ENCODE peak calls at places on chromosomes 11 and 22, in seven cellular contexts. W is tibial nerve, P is sigmoid colon, I is ovary, C is A549, N is upper lobe of left lung, M is K562. T is an unnamed sample.

GRCh38 chr11:118622376-118623290 is 15.2 kb downstream of the PHLDB1 start:
- DNase-seq in I (no peak), C (peak), N (peak), P (no peak), M (no peak), W (no peak), T (no peak)

GRCh38 chr11:57888385-57888784 is 126.8 kb downstream of the CTNND1 start:
- DNase-seq in I (no peak), M (no peak), P (no peak), C (no peak), N (no peak), W (no peak), T (no peak)

GRCh38 chr22:38973289-38974169 is 8.6 kb upstream of the APOBEC3B start:
- DNase-seq in C (peak), P (no peak), N (no peak), M (peak), I (no peak), W (peak), T (no peak)

GRCh38 chr11:60498399-60498798 is 5.8 kb downstream of the MS4A12 start:
- DNase-seq in W (no peak), N (no peak), I (no peak), P (no peak), C (no peak), M (no peak), T (no peak)

GRCh38 chr11:128346808-128347207 is 240.6 kb downstream of the ETS1 start:
- DNase-seq in M (no peak), W (no peak), P (no peak), N (no peak), I (no peak), C (no peak), T (no peak)

GRCh38 chr22:29716814-29717213 is 3.0 kb upstream of the CABP7 start:
- DNase-seq in M (peak), C (no peak), I (peak), W (peak), N (peak), P (no peak), T (no peak)

GRCh38 chr11:10072841-10073240 is 221.2 kb downstream of the SBF2 start:
- DNase-seq in W (no peak), P (no peak), I (no peak), C (no peak), N (no peak), M (no peak), T (no peak)

GRCh38 chr11:46743693-46744339 is 24.8 kb downstream of the F2 start:
- DNase-seq in W (no peak), P (no peak), C (no peak), N (no peak), I (no peak), M (no peak), T (no peak)

GRCh38 chr11:20045098-20045688 is 115.1 kb downstream of the DBX1 start:
- DNase-seq in W (no peak), C (no peak), I (no peak), M (no peak), P (no peak), N (no peak), T (no peak)

GRCh38 chr11:123851110-123851509 is 34.4 kb downstream of the TMEM225 start:
- DNase-seq in P (no peak), N (no peak), I (no peak), C (no peak), W (no peak), M (no peak), T (no peak)

GRCh38 chr11:48036466-48036865 is 56.1 kb downstream of the PTPRJ start:
- DNase-seq in W (no peak), P (no peak), I (no peak), M (no peak), N (no peak), C (no peak), T (no peak)

GRCh38 chr11:129992161-129992944 is 10.3 kb downstream of the PRDM10 start:
- DNase-seq in M (peak), P (no peak), W (no peak), I (no peak), N (peak), C (peak), T (no peak)

GRCh38 chr11:75273331-75273988 is 32.9 kb downstream of the TPBGL start:
- DNase-seq in W (no peak), N (peak), C (no peak), I (peak), M (no peak), P (peak), T (no peak)

GRCh38 chr11:9601041-9601875 is 27.8 kb downstream of the WEE1 start:
- DNase-seq in M (no peak), C (no peak), N (peak), P (no peak), I (no peak), W (no peak), T (no peak)

GRCh38 chr11:12017865-12018453 is 9.5 kb upstream of the DKK3 start:
- DNase-seq in C (no peak), I (no peak), W (no peak), N (no peak), P (no peak), M (no peak), T (no peak)

GRCh38 chr11:1490651-1491050 is 4.1 kb upstream of the MOB2 start:
- DNase-seq in C (no peak), W (no peak), M (no peak), N (no peak), P (peak), I (peak), T (no peak)

GRCh38 chr11:70212227-70212811 is 9.2 kb downstream of the FADD start:
- DNase-seq in P (no peak), W (no peak), I (no peak), M (no peak), N (no peak), C (no peak), T (no peak)

GRCh38 chr11:73622920-73623593 is 23.3 kb upstream of the PLEKHB1 start:
- DNase-seq in W (no peak), C (no peak), I (no peak), N (no peak), M (no peak), P (no peak), T (no peak)

GRCh38 chr22:20194681-20195593 is 44.1 kb upstream of the CCDC188 start:
- DNase-seq in I (no peak), C (no peak), W (no peak), P (no peak), N (no peak), M (no peak), T (no peak)

GRCh38 chr22:44891791-44892190 is 118.0 kb downstream of the PHF21B start:
- DNase-seq in M (no peak), W (no peak), N (no peak), C (no peak), I (no peak), P (no peak), T (peak)

GRCh38 chr11:76203937-76204336 is 2.4 kb downstream of the WNT11 start:
- DNase-seq in I (no peak), W (no peak), C (no peak), N (no peak), P (no peak), M (no peak), T (no peak)

GRCh38 chr22:41757507-41757906 is 43.0 kb upstream of the CCDC134 start:
- DNase-seq in W (no peak), M (no peak), N (no peak), I (no peak), C (no peak), P (no peak), T (no peak)

GRCh38 chr11:72702096-72702495 is 27.9 kb upstream of the PDE2A start:
- DNase-seq in N (no peak), C (no peak), M (no peak), W (no peak), P (no peak), I (peak), T (no peak)

GRCh38 chr11:59138643-59139042 is 4.0 kb upstream of the FAM111A start:
- DNase-seq in P (no peak), N (no peak), W (no peak), I (no peak), C (no peak), M (no peak), T (no peak)

GRCh38 chr11:134418119-134418840 is 6.2 kb upstream of the B3GAT1 start:
- DNase-seq in P (no peak), C (no peak), W (no peak), N (no peak), M (no peak), I (no peak), T (no peak)

GRCh38 chr22:23063539-23064380 is 6.6 kb upstream of the GNAZ start:
- DNase-seq in P (peak), N (peak), I (peak), C (no peak), W (no peak), M (peak), T (peak)

GRCh38 chr11:119363874-119364590 is 17.5 kb downstream of the USP2 start:
- DNase-seq in M (peak), C (peak), N (peak), P (peak), I (peak), W (no peak), T (no peak)

GRCh38 chr11:94023856-94024255 is 2.7 kb downstream of the HEPHL1 start:
- DNase-seq in I (no peak), W (no peak), P (no peak), C (no peak), N (no peak), M (no peak), T (no peak)

GRCh38 chr11:21933095-21933494 is 259.8 kb upstream of the ANO5 start:
- DNase-seq in M (no peak), W (no peak), C (no peak), I (no peak), N (no peak), P (no peak), T (no peak)

GRCh38 chr11:73236879-73237278 is 18.8 kb downstream of the P2RY2 start:
- DNase-seq in C (peak), M (peak), W (peak), P (no peak), I (no peak), N (peak), T (no peak)

GRCh38 chr11:1401001-1401445 is 11.3 kb downstream of the BRSK2 start:
- DNase-seq in W (no peak), N (no peak), M (no peak), P (no peak), I (no peak), C (no peak), T (no peak)

GRCh38 chr22:22201185-22201924 is 43.2 kb upstream of the VPREB1 start:
- DNase-seq in N (no peak), I (no peak), P (peak), W (no peak), C (peak), M (peak), T (no peak)

GRCh38 chr11:27626938-27627586 is 73.2 kb downstream of the BDNF start:
- DNase-seq in I (no peak), C (no peak), M (no peak), W (no peak), P (no peak), N (no peak), T (no peak)

GRCh38 chr11:76592961-76593360 is 77.6 kb downstream of the LRRC32 start:
- DNase-seq in P (no peak), M (no peak), N (no peak), C (no peak), I (no peak), W (no peak), T (peak)

GRCh38 chr11:114163231-114163631 is 103.7 kb downstream of the ZBTB16 start:
- DNase-seq in I (no peak), M (no peak), C (no peak), W (peak), N (no peak), P (peak), T (no peak)

GRCh38 chr11:8102965-8103364 is 22.0 kb downstream of the TUB start:
- DNase-seq in I (no peak), W (no peak), P (no peak), N (peak), M (no peak), C (no peak), T (no peak)

GRCh38 chr11:64810891-64811272 is 531 bp upstream of the MEN1 start:
- DNase-seq in I (peak), P (peak), M (no peak), C (no peak), W (peak), N (no peak), T (no peak)

GRCh38 chr11:120657306-120658070 is 145.9 kb downstream of the GRIK4 start:
- DNase-seq in P (no peak), I (no peak), M (no peak), C (no peak), W (no peak), N (no peak), T (no peak)

GRCh38 chr22:36433318-36434231 is 45.8 kb upstream of the MYH9 start:
- DNase-seq in I (no peak), C (no peak), W (no peak), P (no peak), N (no peak), M (no peak), T (no peak)
- TF ChIP-seq EP300 in I (no peak), C (no peak), W (no peak), P (no peak), N (no peak), M (no peak), T (no peak)

DNA sequence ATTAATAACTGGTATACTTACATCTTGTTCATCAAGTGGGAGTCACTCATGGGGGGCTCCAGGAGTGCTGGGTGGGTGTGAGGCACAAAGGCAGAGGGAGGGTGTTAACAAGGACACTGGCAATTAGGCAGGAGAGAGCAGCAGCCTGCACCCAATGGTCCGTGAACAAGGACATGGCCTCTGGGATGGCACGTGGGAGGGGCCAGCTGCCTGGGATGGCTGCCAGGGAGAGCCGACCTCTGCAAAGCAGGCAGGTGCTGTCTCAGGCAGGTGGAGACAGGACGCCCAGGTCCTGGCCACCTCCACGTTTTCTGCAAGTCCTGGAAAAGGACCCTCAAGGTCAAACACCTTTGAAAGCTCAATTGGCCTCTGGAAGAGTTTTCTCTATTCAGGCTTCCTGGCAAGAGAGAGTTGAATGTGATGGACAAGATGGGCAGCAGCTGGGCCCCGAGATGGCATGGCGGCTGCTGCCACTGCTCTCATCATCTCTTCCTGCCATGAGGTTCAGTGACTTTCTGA is 257.1 kb downstream of the BUD13 start:
- DNase-seq in I (no peak), W (no peak), M (no peak), C (no peak), N (no peak), P (no peak), T (no peak)
- H3K27ac ChIP-seq in I (no peak), W (no peak), M (no peak), C (no peak), N (no peak), P (no peak), T (no peak)

DNA sequence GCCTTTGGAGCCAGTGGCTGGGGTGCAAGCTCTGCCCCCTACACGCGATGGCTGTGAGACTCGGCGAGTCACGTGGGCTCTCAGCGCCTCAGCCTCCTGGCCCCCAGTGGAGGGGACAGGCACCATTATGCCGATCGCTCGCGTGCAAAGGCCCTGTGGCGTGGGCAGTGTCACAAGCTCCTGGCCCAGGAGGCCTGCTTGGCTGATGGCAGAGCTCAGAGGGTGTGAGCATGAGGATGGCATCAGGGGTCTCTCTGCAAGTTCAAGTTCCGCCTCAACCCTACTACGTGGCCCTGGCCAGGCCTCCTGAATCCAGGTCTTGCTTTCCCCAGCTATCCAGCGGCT is 90.8 kb upstream of the KCNQ1OT1 start:
- DNase-seq in M (no peak), I (peak), C (no peak), N (peak), W (no peak), P (peak), T (peak)
- H3K4me3 ChIP-seq in M (no peak), I (no peak), C (no peak), N (no peak), W (no peak), P (no peak), T (no peak)

GRCh38 chr11:6992457-6993431 is 27.4 kb downstream of the ZNF214 start:
- DNase-seq in P (no peak), W (no peak), I (no peak), C (no peak), M (no peak), N (no peak), T (no peak)
- TF ChIP-seq EP300 in P (peak), W (no peak), I (no peak), C (no peak), M (no peak), N (no peak), T (no peak)

GRCh38 chr22:36899498-36899897 is 13.9 kb upstream of the CSF2RB start:
- DNase-seq in C (no peak), M (no peak), W (no peak), N (no peak), I (no peak), P (no peak), T (no peak)

GRCh38 chr22:36900225-36900624 is 13.2 kb upstream of the CSF2RB start:
- DNase-seq in M (no peak), I (no peak), P (no peak), C (no peak), W (no peak), N (no peak), T (no peak)

GRCh38 chr22:36900880-36901279 is 12.5 kb upstream of the CSF2RB start:
- DNase-seq in P (no peak), C (no peak), N (no peak), W (no peak), M (no peak), I (no peak), T (no peak)

GRCh38 chr22:36902143-36902911 is 11.1 kb upstream of the CSF2RB start:
- DNase-seq in W (peak), N (no peak), P (no peak), C (no peak), I (no peak), M (no peak), T (no peak)

DNA sequence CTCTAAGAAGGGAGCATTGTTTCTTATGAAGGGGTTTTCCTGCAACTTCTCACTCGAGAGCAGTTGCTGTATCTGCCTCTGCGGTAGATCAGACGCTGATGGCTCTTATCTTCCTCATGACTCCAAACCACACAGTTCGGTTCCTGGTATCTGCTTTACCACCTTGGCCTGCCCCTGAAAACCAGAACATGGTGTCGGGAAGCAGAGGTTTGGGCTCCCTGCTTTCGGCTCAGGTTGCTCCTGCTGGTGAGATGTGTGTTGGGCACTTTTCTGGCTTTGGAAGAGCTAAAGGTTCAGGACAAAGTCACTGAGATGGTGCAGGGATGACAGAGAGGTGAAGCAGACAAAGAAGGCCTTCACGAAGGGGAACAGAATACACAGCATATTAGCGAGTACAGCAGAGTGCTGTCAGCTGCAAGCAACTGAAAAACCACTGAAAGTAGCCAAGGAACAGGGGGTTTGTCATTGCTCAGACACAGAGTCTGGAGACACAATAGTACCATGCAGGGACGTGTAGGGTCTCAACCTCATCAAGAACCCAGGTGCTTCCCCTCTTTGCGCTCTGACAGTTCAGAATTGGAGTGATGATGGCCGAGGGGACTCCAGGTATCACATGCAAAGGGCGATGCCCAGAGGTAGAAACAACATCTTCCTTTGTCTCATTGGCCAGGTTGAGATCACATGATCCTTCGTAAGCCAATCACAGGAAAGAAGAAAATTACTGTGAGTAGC is 11.9 kb upstream of the CSF2RB start:
- DNase-seq in N (no peak), C (no peak), M (peak), I (no peak), P (no peak), W (no peak), T (no peak)
- H3K27ac ChIP-seq in N (no peak), C (no peak), M (no peak), I (no peak), P (no peak), W (no peak), T (no peak)

DNA sequence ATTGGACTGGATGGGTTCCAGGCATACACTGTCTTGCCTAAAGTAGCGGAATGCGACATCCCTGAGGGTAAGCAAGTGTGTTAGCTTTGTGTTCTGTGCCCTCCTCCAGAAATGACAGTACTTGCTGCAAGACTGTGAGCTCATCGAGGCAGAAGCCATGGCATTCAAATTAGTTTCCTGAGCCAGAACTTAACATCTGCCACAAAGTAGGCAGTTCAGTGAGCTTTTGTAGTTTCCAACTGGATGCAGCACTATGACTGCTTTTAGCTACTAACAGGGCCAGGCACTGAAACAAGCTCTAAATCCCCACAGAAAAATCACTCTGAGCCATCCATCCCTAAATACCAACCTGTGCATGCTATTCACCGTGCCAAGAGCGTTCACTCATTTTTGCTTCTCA is 1.2 kb upstream of the FAR1 start:
- DNase-seq in N (no peak), W (no peak), M (no peak), P (no peak), C (no peak), I (no peak), T (no peak)
- H3K4me3 ChIP-seq in N (no peak), W (peak), M (no peak), P (peak), C (peak), I (peak), T (peak)

DNA sequence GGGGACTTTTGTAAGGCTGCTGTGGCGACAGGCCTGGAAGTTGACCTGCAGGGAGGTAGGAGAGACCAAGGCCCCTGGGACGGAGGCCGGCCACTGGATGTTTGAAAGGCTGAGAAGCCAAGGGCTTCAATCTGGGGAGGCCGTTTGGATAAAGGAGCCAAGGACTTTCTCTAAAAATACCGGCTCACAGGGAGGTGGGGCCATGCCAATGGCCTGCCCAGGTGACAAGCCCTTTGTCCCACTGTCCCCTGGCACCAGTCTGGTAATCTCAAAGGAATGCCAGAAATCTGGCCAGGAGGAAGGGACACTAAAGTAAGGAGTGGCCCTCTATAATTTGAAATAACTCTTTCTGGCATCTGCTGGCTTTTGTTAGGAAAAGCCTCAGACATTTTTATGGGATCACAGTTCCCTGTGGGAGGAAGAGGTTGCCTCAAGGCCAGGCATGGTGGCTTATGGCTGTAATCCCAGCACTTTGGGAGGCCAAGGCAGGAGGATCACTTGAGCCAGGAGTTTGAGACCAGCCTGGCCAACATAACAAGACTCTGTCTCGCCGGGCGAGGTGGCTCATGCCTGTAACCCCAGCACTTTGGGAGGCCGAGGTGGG is 1.9 kb upstream of the CHKA start:
- DNase-seq in N (peak), P (no peak), I (no peak), W (no peak), M (no peak), C (no peak), T (peak)
- TF ChIP-seq EP300 in N (no peak), P (no peak), I (no peak), W (no peak), M (no peak), C (no peak), T (no peak)

T was measured in suprapubic skin.